ENCODE peak calls at places on chromosome 16, in seven cellular contexts. A, U, W, V, P, D and K are unnamed samples. For H3K36me3, the result is how much of the 10 kb centered on the place peaks cover.

GRCh38 chr16:57773680-57774295 is 28.5 kb downstream of the KIFC3 start:
- DNase-seq in W (no peak), D (peak), V (no peak), P (peak), A (no peak), U (no peak), K (no peak)

GRCh38 chr16:86387461-86388440 is 122.6 kb upstream of the FOXF1 start:
- DNase-seq in P (no peak), W (no peak), V (no peak), U (no peak), D (no peak), A (no peak), K (no peak)

GRCh38 chr16:10957771-10958486 is 13.6 kb downstream of the CLEC16A start:
- DNase-seq in W (no peak), P (no peak), D (no peak), U (no peak), V (no peak), A (no peak), K (peak)

GRCh38 chr16:86421995-86422394 is 88.3 kb upstream of the FOXF1 start:
- DNase-seq in A (no peak), U (no peak), P (no peak), W (no peak), V (no peak), D (no peak), K (no peak)

GRCh38 chr16:2024026-2024425 is 2.7 kb upstream of the NHERF2 start:
- DNase-seq in W (no peak), V (no peak), P (no peak), A (no peak), U (no peak), D (no peak), K (no peak)

GRCh38 chr16:88650749-88651275 is at the start of gene CYBA:
- DNase-seq in U (peak), P (peak), V (peak), A (peak), D (peak), W (peak), K (peak)

GRCh38 chr16:56662357-56663354 is 4.9 kb downstream of the MT1F start:
- DNase-seq in A (peak), P (no peak), W (no peak), U (no peak), D (no peak), V (no peak), K (no peak)

GRCh38 chr16:25013751-25014499 is 1.2 kb downstream of the ARHGAP17 start:
- DNase-seq in P (no peak), D (no peak), W (no peak), A (peak), U (no peak), V (peak), K (peak)

GRCh38 chr16:88741368-88741767 is 35.1 kb downstream of the CTU2 start:
- DNase-seq in W (no peak), U (no peak), V (no peak), A (no peak), D (no peak), P (no peak), K (no peak)

GRCh38 chr16:30665830-30666190 is 7.6 kb downstream of the FBRS start:
- DNase-seq in U (no peak), D (no peak), W (no peak), P (no peak), V (no peak), A (no peak), K (no peak)

GRCh38 chr16:66364117-66364958 is 2.2 kb upstream of the CDH5 start:
- DNase-seq in A (peak), W (peak), D (no peak), U (no peak), V (no peak), P (peak), K (no peak)

DNA sequence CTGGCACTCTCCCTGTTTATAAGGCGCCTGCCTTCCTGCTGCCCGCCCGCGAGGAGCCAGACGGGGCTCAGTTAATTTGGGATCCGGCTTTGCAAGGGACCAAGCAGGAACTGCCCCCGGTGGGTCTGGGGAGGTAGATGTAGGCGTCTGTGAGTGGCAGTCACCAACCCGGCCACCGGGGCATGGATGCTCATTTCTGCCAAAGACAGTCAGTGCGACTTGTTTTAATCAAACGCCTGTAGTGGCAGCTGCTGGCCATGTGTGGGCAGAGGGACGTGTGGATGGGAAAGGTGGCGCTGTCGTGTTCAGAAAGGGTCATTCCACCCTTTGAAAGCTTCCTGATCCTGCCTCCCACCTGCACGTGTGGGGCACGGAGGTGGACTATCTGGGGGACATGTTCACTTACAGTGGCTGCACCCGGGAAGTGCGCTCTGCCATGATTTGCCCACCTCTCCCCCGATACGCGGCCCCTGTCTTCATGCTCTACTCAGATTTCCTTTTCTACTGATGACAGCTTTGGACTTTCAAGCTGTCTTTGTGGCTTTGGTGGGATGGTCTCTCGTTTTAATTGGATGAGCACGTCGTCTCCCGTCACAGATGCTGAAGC is 60.3 kb upstream of the CIBAR2 start:
- DNase-seq in A (peak), V (no peak), P (no peak), D (no peak), U (peak), W (no peak), K (no peak)
- TF ChIP-seq CTCF in A (peak), V (no peak), P (peak), D (no peak), U (peak), W (no peak), K (peak)

GRCh38 chr16:27505297-27506236 is 44.1 kb downstream of the GTF3C1 start:
- DNase-seq in P (no peak), W (no peak), V (no peak), A (no peak), D (no peak), U (no peak), K (no peak)

GRCh38 chr16:27508476-27508875 is 41.2 kb downstream of the GTF3C1 start:
- DNase-seq in P (no peak), U (no peak), D (no peak), A (no peak), V (no peak), W (no peak), K (no peak)

GRCh38 chr16:27511657-27512056 is 38.1 kb downstream of the GTF3C1 start:
- DNase-seq in P (peak), W (no peak), V (no peak), A (no peak), U (no peak), D (no peak), K (no peak)

GRCh38 chr16:27503662-27504061 is 46.1 kb downstream of the GTF3C1 start:
- DNase-seq in D (no peak), W (no peak), P (no peak), A (no peak), U (no peak), V (no peak), K (no peak)

GRCh38 chr16:27506771-27507170 is 42.9 kb downstream of the GTF3C1 start:
- DNase-seq in V (no peak), W (no peak), D (no peak), P (no peak), A (no peak), U (no peak), K (no peak)
- H3K36me3 ChIP-seq in V (under half), W (under half), D (half or more), P (half or more), A (half or more), U (half or more), K (under half)

GRCh38 chr16:12267491-12267890 is 291.0 kb downstream of the SNX29 start:
- DNase-seq in A (no peak), W (peak), V (no peak), D (no peak), U (no peak), P (no peak), K (no peak)

GRCh38 chr16:12272264-12272663 is 295.7 kb downstream of the SNX29 start:
- DNase-seq in D (no peak), W (no peak), U (no peak), V (no peak), A (no peak), P (no peak), K (no peak)

GRCh38 chr16:12268602-12269001 is 292.1 kb downstream of the SNX29 start:
- DNase-seq in V (no peak), D (no peak), P (no peak), A (no peak), U (peak), W (no peak), K (no peak)

GRCh38 chr16:12276631-12277030 is 300.1 kb downstream of the SNX29 start:
- DNase-seq in D (no peak), V (no peak), A (no peak), U (no peak), P (no peak), W (no peak), K (no peak)

DNA sequence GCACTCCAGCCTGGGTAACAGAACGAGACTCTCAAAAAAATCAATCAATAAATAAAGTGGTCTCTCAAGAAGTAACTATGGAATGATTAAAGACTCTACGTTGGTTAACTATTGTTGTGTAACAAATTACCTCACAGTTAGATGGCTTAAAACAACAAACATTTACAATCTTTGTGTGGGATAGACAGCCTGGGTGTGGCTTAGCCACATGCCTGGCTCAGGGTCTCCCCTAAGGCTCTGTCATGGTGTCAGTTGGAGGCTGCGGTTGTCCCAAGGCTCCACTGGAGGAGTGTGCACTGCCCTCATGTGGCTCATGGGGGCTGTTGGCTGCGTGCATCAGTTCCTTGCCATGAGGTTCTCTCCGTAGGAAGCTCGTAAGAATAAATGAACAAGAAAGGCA is 294.5 kb downstream of the SNX29 start:
- DNase-seq in U (no peak), V (no peak), W (no peak), D (no peak), P (no peak), A (peak), K (no peak)
- TF ChIP-seq CTCF in U (peak), V (no peak), W (no peak), D (no peak), P (peak), A (peak), K (peak)

DNA sequence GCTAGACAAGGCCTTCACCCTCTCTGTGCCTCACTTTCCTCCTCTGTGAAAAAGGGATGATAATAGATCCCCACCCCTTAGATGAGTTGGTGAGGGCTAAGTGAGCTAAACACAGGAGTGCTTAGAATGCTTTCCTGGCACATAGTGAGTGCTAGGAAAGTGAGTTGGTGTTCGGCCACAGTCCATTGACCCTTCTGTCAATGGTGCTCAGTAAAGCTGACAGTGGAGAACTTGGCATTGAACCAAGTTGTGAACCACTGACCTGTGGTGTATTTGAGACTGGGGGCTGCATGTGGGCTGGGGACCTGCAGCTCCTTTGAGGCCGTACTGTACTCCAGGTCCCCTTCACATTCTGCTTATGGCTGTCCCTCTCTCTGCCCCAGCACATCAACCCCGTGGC is 4.8 kb downstream of the PLK1 start:
- DNase-seq in P (no peak), W (no peak), A (no peak), D (no peak), U (no peak), V (no peak), K (no peak)
- H3K36me3 ChIP-seq in P (half or more), W (under half), A (half or more), D (under half), U (half or more), V (under half), K (under half)

DNA sequence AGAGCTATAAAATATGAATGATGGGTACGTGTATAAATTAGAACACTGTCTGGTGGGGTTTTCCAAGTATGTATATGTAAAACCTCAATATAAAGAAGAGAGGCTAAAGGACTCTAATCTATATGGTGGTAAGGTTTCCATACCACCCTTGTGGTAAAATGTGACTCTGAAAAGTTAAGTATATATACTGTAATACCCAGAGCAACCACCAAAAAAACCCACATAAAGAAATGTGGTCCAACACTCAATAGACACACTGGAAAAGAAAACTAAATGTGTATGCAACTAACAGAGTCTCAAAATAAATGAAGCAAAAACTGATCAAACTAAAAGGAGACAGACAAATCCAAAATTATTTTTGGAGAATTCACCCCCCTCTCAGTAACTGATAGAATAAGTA is 72.2 kb downstream of the XPO6 start:
- DNase-seq in P (no peak), W (no peak), U (no peak), V (no peak), A (no peak), D (no peak), K (no peak)
- TF ChIP-seq CTCF in P (no peak), W (no peak), U (no peak), V (peak), A (peak), D (no peak), K (no peak)

GRCh38 chr16:84464116-84464515 is 40.3 kb downstream of the MEAK7 start:
- DNase-seq in U (no peak), D (peak), W (no peak), V (no peak), P (no peak), A (peak), K (no peak)
- H3K36me3 ChIP-seq in U (under half), D (under half), W (under half), V (under half), P (under half), A (under half), K (under half)